ENCODE peak calls at places on chromosomes 12 and 14, in six cellular contexts. One of them, this sample, is unnamed.
A peak's percentile ranks its signal among the peaks of the same experiment; 100 is the strongest.

GRCh38 chr12:115569694-115570093 is 707.8 kb downstream of the MED13L start:
- DNase-seq in HFFc6: no peak
- DNase-seq in endodermal cell: peak; percentile 65
- DNase-seq in WTC11: no peak
- DNase-seq in esophagus muscularis mucosa: no peak
- DNase-seq in AG09309: peak; percentile 1
- DNase-seq in this sample: no peak

GRCh38 chr14:95498622-95499353 is 17.7 kb downstream of the SYNE3 start:
- DNase-seq in HFFc6: no peak
- DNase-seq in endodermal cell: no peak
- DNase-seq in WTC11: no peak
- DNase-seq in esophagus muscularis mucosa: no peak
- DNase-seq in AG09309: no peak
- DNase-seq in this sample: peak; percentile 14

GRCh38 chr12:69430942-69431603 is 39.1 kb upstream of the FRS2 start:
- DNase-seq in HFFc6: no peak
- DNase-seq in endodermal cell: no peak
- DNase-seq in WTC11: no peak
- DNase-seq in esophagus muscularis mucosa: no peak
- DNase-seq in AG09309: no peak
- DNase-seq in this sample: no peak

GRCh38 chr12:6038160-6038559 is 86.3 kb downstream of the VWF start:
- DNase-seq in HFFc6: peak; percentile 63
- DNase-seq in endodermal cell: peak; percentile 96
- DNase-seq in WTC11: peak; percentile 84
- DNase-seq in esophagus muscularis mucosa: no peak
- DNase-seq in AG09309: no peak
- DNase-seq in this sample: peak; percentile 61

GRCh38 chr14:69910871-69911270 is 31.7 kb downstream of the SMOC1 start:
- DNase-seq in HFFc6: no peak
- DNase-seq in endodermal cell: no peak
- DNase-seq in WTC11: no peak
- DNase-seq in esophagus muscularis mucosa: no peak
- DNase-seq in AG09309: no peak
- DNase-seq in this sample: no peak

GRCh38 chr14:51792819-51793218 is 67.6 kb upstream of the GNG2 start:
- DNase-seq in HFFc6: no peak
- DNase-seq in endodermal cell: no peak
- DNase-seq in WTC11: no peak
- DNase-seq in esophagus muscularis mucosa: no peak
- DNase-seq in AG09309: no peak
- DNase-seq in this sample: no peak

GRCh38 chr12:123471374-123472068 is 13.6 kb downstream of the SNRNP35 start:
- DNase-seq in HFFc6: peak; percentile 55
- DNase-seq in endodermal cell: no peak
- DNase-seq in WTC11: no peak
- DNase-seq in esophagus muscularis mucosa: no peak
- DNase-seq in AG09309: peak; percentile 33
- DNase-seq in this sample: no peak

GRCh38 chr14:91361236-91361811 is 56.3 kb downstream of the CCDC88C start:
- DNase-seq in HFFc6: no peak
- DNase-seq in endodermal cell: no peak
- DNase-seq in WTC11: no peak
- DNase-seq in esophagus muscularis mucosa: no peak
- DNase-seq in AG09309: peak; percentile 77
- DNase-seq in this sample: peak; percentile 89

GRCh38 chr14:33986804-33987203 is 35.9 kb upstream of the EGLN3 start:
- DNase-seq in HFFc6: peak; percentile 68
- DNase-seq in endodermal cell: no peak
- DNase-seq in WTC11: no peak
- DNase-seq in esophagus muscularis mucosa: no peak
- DNase-seq in AG09309: peak; percentile 57
- DNase-seq in this sample: no peak

GRCh38 chr12:54549774-54550451 is 512 bp downstream of the PDE1B start:
- DNase-seq in HFFc6: no peak
- DNase-seq in endodermal cell: no peak
- DNase-seq in WTC11: peak; percentile 42
- DNase-seq in esophagus muscularis mucosa: no peak
- DNase-seq in AG09309: no peak
- DNase-seq in this sample: no peak

GRCh38 chr12:89236748-89237428 is 115.4 kb downstream of the DUSP6 start:
- DNase-seq in HFFc6: no peak
- DNase-seq in endodermal cell: no peak
- DNase-seq in WTC11: no peak
- DNase-seq in esophagus muscularis mucosa: no peak
- DNase-seq in AG09309: no peak
- DNase-seq in this sample: no peak

GRCh38 chr12:54411398-54412241 is 7.4 kb downstream of the ITGA5 start:
- DNase-seq in HFFc6: peak; percentile 99
- DNase-seq in endodermal cell: peak; percentile 73
- DNase-seq in WTC11: peak; percentile 59
- DNase-seq in esophagus muscularis mucosa: peak; percentile 95
- DNase-seq in AG09309: peak; percentile 94
- DNase-seq in this sample: peak; percentile 99

GRCh38 chr14:105411017-105411941 is 8.3 kb upstream of the MTA1 start:
- DNase-seq in HFFc6: no peak
- DNase-seq in endodermal cell: peak; percentile 81
- DNase-seq in WTC11: peak; percentile 14
- DNase-seq in esophagus muscularis mucosa: no peak
- DNase-seq in AG09309: no peak
- DNase-seq in this sample: peak; percentile 49

GRCh38 chr14:52400846-52401245 is 86.7 kb downstream of the PTGER2 start:
- DNase-seq in HFFc6: no peak
- DNase-seq in endodermal cell: no peak
- DNase-seq in WTC11: no peak
- DNase-seq in esophagus muscularis mucosa: no peak
- DNase-seq in AG09309: no peak
- DNase-seq in this sample: no peak

GRCh38 chr14:66813636-66814035 is 305.7 kb downstream of the GPHN start:
- DNase-seq in HFFc6: no peak
- DNase-seq in endodermal cell: no peak
- DNase-seq in WTC11: no peak
- DNase-seq in esophagus muscularis mucosa: no peak
- DNase-seq in AG09309: no peak
- DNase-seq in this sample: no peak

GRCh38 chr12:20280515-20280914 is 87.8 kb upstream of the PDE3A start:
- DNase-seq in HFFc6: no peak
- DNase-seq in endodermal cell: no peak
- DNase-seq in WTC11: no peak
- DNase-seq in esophagus muscularis mucosa: no peak
- DNase-seq in AG09309: no peak
- DNase-seq in this sample: no peak

GRCh38 chr12:98895086-98895651 is 250.1 kb downstream of the APAF1 start:
- DNase-seq in HFFc6: no peak
- DNase-seq in endodermal cell: peak; percentile 92
- DNase-seq in WTC11: peak; percentile 48
- DNase-seq in esophagus muscularis mucosa: no peak
- DNase-seq in AG09309: no peak
- DNase-seq in this sample: no peak

GRCh38 chr12:56256326-56256960 is 1.7 kb downstream of the ANKRD52 start:
- DNase-seq in HFFc6: peak; percentile 15
- DNase-seq in endodermal cell: peak; percentile 81
- DNase-seq in WTC11: peak; percentile 36
- DNase-seq in esophagus muscularis mucosa: no peak
- DNase-seq in AG09309: no peak
- DNase-seq in this sample: no peak

GRCh38 chr12:107761502-107761904 is 566 bp upstream of the PRDM4 start:
- DNase-seq in HFFc6: no peak
- DNase-seq in endodermal cell: peak; percentile 75
- DNase-seq in WTC11: no peak
- DNase-seq in esophagus muscularis mucosa: no peak
- DNase-seq in AG09309: no peak
- DNase-seq in this sample: no peak

GRCh38 chr14:105315941-105316562 is 1.5 kb downstream of the PACS2 start:
- DNase-seq in HFFc6: no peak
- DNase-seq in endodermal cell: peak; percentile 45
- DNase-seq in WTC11: no peak
- DNase-seq in esophagus muscularis mucosa: no peak
- DNase-seq in AG09309: no peak
- DNase-seq in this sample: peak; percentile 44

GRCh38 chr12:52213541-52214420 is 19.3 kb upstream of the KRT7 start:
- DNase-seq in HFFc6: peak; percentile 76
- DNase-seq in endodermal cell: peak; percentile 99
- DNase-seq in WTC11: peak; percentile 96
- DNase-seq in esophagus muscularis mucosa: no peak
- DNase-seq in AG09309: no peak
- DNase-seq in this sample: peak; percentile 85

GRCh38 chr14:20327005-20327869 is 5.8 kb downstream of the CCNB1IP1 start:
- DNase-seq in HFFc6: peak; percentile 73
- DNase-seq in endodermal cell: no peak
- DNase-seq in WTC11: no peak
- DNase-seq in esophagus muscularis mucosa: no peak
- DNase-seq in AG09309: peak; percentile 33
- DNase-seq in this sample: no peak

GRCh38 chr14:34714320-34715107 is at the start of gene CFL2:
- DNase-seq in HFFc6: peak; percentile 64
- DNase-seq in endodermal cell: peak; percentile 94
- DNase-seq in WTC11: peak; percentile 84
- DNase-seq in esophagus muscularis mucosa: peak; percentile 94
- DNase-seq in AG09309: no peak
- DNase-seq in this sample: peak; percentile 52

GRCh38 chr12:31325524-31325875 is 450 bp downstream of the SINHCAF start:
- DNase-seq in HFFc6: no peak
- DNase-seq in endodermal cell: no peak
- DNase-seq in WTC11: no peak
- DNase-seq in esophagus muscularis mucosa: no peak
- DNase-seq in AG09309: no peak
- DNase-seq in this sample: no peak

DNA sequence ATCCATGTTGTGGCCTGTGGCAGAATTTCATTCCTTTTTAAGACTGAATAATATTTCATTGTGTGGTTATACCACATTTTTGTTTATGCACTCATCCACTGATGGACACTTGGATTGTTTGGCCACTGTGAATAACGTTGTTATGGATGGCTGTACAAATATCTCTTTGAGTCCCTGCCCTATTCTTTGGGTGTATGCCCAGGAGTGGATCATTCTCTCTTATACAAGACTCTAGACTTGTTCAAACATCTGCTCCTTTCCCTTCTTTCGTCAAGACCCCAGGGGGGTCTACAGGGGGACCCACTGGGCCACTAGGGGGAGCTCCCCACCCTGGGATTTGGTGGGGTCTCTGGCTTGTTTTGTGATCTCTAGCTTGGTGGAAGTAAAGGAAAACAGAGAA is 77.4 kb downstream of the FBXL14 start:
- DNase-seq in HFFc6: peak; percentile 95
- DNase-seq in endodermal cell: peak; percentile 94
- DNase-seq in WTC11: peak; percentile 85
- DNase-seq in esophagus muscularis mucosa: no peak
- DNase-seq in AG09309: peak; percentile 59
- DNase-seq in this sample: no peak
- TF ChIP-seq CTCF in HFFc6: peak; percentile 76
- TF ChIP-seq CTCF in endodermal cell: peak; percentile 100
- TF ChIP-seq CTCF in WTC11: peak; percentile 88
- TF ChIP-seq CTCF in esophagus muscularis mucosa: no peak
- TF ChIP-seq CTCF in AG09309: peak; percentile 29
- TF ChIP-seq CTCF in this sample: no peak

GRCh38 chr14:103385994-103386491 is 828 bp downstream of the MARK3 start:
- DNase-seq in HFFc6: no peak
- DNase-seq in endodermal cell: no peak
- DNase-seq in WTC11: peak; percentile 29
- DNase-seq in esophagus muscularis mucosa: no peak
- DNase-seq in AG09309: no peak
- DNase-seq in this sample: peak; percentile 47

GRCh38 chr14:103382375-103382774 is 2.8 kb upstream of the MARK3 start:
- DNase-seq in HFFc6: peak; percentile 77
- DNase-seq in endodermal cell: no peak
- DNase-seq in WTC11: no peak
- DNase-seq in esophagus muscularis mucosa: no peak
- DNase-seq in AG09309: no peak
- DNase-seq in this sample: no peak

GRCh38 chr14:103384450-103385152 is 614 bp upstream of the MARK3 start:
- DNase-seq in HFFc6: no peak
- DNase-seq in endodermal cell: no peak
- DNase-seq in WTC11: no peak
- DNase-seq in esophagus muscularis mucosa: no peak
- DNase-seq in AG09309: no peak
- DNase-seq in this sample: no peak

GRCh38 chr14:103386632-103387329 is 1.6 kb downstream of the MARK3 start:
- DNase-seq in HFFc6: no peak
- DNase-seq in endodermal cell: no peak
- DNase-seq in WTC11: no peak
- DNase-seq in esophagus muscularis mucosa: no peak
- DNase-seq in AG09309: no peak
- DNase-seq in this sample: no peak

GRCh38 chr14:103385153-103385993 is at the start of gene MARK3:
- DNase-seq in HFFc6: peak; percentile 98
- DNase-seq in endodermal cell: peak; percentile 99
- DNase-seq in WTC11: peak; percentile 98
- DNase-seq in esophagus muscularis mucosa: peak; percentile 99
- DNase-seq in AG09309: peak; percentile 75
- DNase-seq in this sample: peak; percentile 96
- TF ChIP-seq CTCF in HFFc6: peak; percentile 65
- TF ChIP-seq CTCF in endodermal cell: peak; percentile 55
- TF ChIP-seq CTCF in WTC11: no peak
- TF ChIP-seq CTCF in esophagus muscularis mucosa: peak; percentile 21
- TF ChIP-seq CTCF in AG09309: no peak
- TF ChIP-seq CTCF in this sample: peak; percentile 27

GRCh38 chr12:124709722-124710656 is 142.6 kb upstream of the NCOR2 start:
- DNase-seq in HFFc6: peak; percentile 72
- DNase-seq in endodermal cell: no peak
- DNase-seq in WTC11: no peak
- DNase-seq in esophagus muscularis mucosa: no peak
- DNase-seq in AG09309: peak; percentile 81
- DNase-seq in this sample: no peak
- TF ChIP-seq CTCF in HFFc6: peak; percentile 71
- TF ChIP-seq CTCF in endodermal cell: peak; percentile 47
- TF ChIP-seq CTCF in WTC11: no peak
- TF ChIP-seq CTCF in esophagus muscularis mucosa: no peak
- TF ChIP-seq CTCF in AG09309: peak; percentile 54
- TF ChIP-seq CTCF in this sample: no peak

DNA sequence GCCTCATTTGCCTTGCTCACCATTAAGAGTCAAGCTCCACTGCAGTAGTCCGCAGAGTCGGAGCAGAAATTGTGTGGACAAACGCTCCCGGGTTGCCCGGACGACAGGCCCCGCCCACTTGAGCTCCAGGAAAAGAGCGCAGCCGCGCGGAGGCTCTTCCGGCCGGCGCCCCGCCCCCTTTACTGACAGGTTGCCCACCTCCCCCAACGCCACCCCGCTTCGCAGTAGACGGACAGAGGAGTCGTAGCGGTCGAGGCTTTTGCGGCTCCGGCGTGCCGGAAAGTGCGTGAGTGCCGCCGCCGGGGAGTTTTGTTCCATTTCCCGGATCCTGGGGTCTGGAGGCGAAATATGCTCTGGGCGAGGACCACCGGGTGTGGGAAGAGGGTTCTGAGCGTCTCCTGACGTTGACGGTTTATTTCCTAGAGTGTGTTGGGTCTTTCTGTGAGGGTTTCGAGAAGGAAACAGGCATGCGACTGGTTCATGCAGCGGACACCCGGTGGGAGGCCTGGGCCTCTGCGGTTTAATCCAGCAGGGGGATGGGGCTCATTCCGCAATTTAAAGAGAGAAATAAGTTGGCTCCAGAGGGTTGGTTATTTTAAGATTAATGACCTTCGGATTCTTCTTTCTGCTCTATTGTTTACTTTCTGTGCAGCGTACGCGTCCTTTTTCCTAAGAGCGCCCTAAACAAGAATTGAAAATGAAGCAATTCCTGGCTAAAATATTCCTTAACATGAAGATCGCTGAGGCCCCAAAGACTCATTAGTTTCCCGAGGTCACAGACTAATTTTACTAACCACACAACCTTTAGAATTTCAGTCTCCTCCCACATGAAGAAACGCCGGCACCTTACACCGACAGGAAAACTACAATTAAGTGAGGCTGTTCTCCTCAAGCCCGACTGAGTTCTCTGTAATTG is at the start of the genes DNAI7 and ETFRF1:
- DNase-seq in HFFc6: peak; percentile 95
- DNase-seq in endodermal cell: peak; percentile 100
- DNase-seq in WTC11: peak; percentile 100
- DNase-seq in esophagus muscularis mucosa: peak; percentile 99
- DNase-seq in AG09309: peak; percentile 52
- DNase-seq in this sample: peak; percentile 97
- TF ChIP-seq CTCF in HFFc6: no peak
- TF ChIP-seq CTCF in endodermal cell: peak; percentile 60
- TF ChIP-seq CTCF in WTC11: no peak
- TF ChIP-seq CTCF in esophagus muscularis mucosa: peak; percentile 7
- TF ChIP-seq CTCF in AG09309: no peak
- TF ChIP-seq CTCF in this sample: no peak

This sample was measured in CD14-positive monocyte.